ENCODE peak calls at places on chromosomes 12 and 14, in seven cellular contexts. N is cardiac fibroblast; F is endothelial cell; Z is astrocyte; K is heart right ventricle; X is OCI-LY7; Q is CD8-positive, alpha-beta T cell. P is an unnamed sample.

GRCh38 chr12:27277846-27278260 is 33.8 kb downstream of the STK38L start:
- DNase-seq in N (peak), K (peak), Q (no peak), Z (peak), F (no peak), X (no peak), P (no peak)

GRCh38 chr12:53937099-53937498 is 1.5 kb upstream of the HOXC13 start:
- DNase-seq in X (no peak), N (no peak), K (no peak), Q (no peak), F (no peak), Z (no peak), P (no peak)

GRCh38 chr12:65634061-65634460 is 190.2 kb upstream of the HMGA2 start:
- DNase-seq in Z (no peak), Q (no peak), F (no peak), X (no peak), K (no peak), N (no peak), P (no peak)

GRCh38 chr12:74322792-74323191 is 214.8 kb upstream of the ATXN7L3B start:
- DNase-seq in Q (no peak), F (no peak), Z (no peak), K (no peak), X (no peak), N (no peak), P (no peak)

GRCh38 chr12:32261638-32262037 is 137.7 kb upstream of the FGD4 start:
- DNase-seq in F (no peak), K (no peak), Z (no peak), Q (no peak), N (no peak), X (peak), P (no peak)

GRCh38 chr14:102363182-102363952 is 626 bp downstream of the TECPR2 start:
- DNase-seq in X (peak), K (peak), Q (peak), N (peak), Z (peak), F (no peak), P (peak)

GRCh38 chr12:38666425-38666824 is 239.0 kb downstream of the CPNE8 start:
- DNase-seq in N (no peak), K (no peak), F (no peak), Z (no peak), Q (no peak), X (no peak), P (no peak)

GRCh38 chr14:92572050-92572449 is 58.5 kb downstream of the RIN3 start:
- DNase-seq in F (no peak), Q (no peak), X (no peak), N (no peak), K (no peak), Z (no peak), P (no peak)

GRCh38 chr14:90714811-90715210 is 101.4 kb downstream of the TTC7B start:
- DNase-seq in K (no peak), F (no peak), Z (peak), Q (no peak), X (no peak), N (peak), P (no peak)

DNA sequence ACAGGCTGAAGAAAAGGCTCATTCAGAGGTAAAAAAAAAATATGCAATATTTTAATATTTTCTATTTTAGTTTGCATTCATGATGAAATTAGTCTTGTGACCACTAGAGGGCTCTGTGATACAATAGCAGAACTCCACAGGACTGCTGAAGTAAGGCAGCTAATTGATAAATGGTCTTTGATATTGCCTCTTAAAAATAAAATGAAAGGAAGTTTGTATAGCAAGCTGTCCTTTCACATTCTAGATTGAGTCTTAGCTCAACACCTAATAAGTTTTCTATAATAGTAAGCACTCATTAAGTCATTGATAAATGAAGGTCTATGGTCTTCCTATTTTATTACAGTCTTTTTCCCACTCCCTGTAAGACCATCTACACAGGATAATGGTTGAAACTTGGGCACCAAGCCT is 315.7 kb downstream of the NAV3 start:
- DNase-seq in F (no peak), Z (peak), X (peak), N (peak), Q (no peak), K (no peak), P (no peak)
- TF ChIP-seq CTCF in F (peak), Z (peak), X (peak), N (peak), Q (peak), K (peak), P (peak)

GRCh38 chr14:56715938-56716337 is 94.3 kb downstream of the OTX2 start:
- DNase-seq in Q (no peak), Z (no peak), F (no peak), K (no peak), X (no peak), N (no peak), P (no peak)
- TF ChIP-seq CTCF in Q (no peak), Z (no peak), F (no peak), K (no peak), X (no peak), N (no peak), P (no peak)

GRCh38 chr14:63730659-63731058 is 2.8 kb upstream of the SGPP1 start:
- DNase-seq in K (no peak), X (no peak), Z (no peak), Q (no peak), F (no peak), N (no peak), P (no peak)

GRCh38 chr14:63737582-63738006 is 9.7 kb upstream of the SGPP1 start:
- DNase-seq in X (no peak), F (no peak), N (no peak), K (no peak), Q (no peak), Z (peak), P (no peak)

DNA sequence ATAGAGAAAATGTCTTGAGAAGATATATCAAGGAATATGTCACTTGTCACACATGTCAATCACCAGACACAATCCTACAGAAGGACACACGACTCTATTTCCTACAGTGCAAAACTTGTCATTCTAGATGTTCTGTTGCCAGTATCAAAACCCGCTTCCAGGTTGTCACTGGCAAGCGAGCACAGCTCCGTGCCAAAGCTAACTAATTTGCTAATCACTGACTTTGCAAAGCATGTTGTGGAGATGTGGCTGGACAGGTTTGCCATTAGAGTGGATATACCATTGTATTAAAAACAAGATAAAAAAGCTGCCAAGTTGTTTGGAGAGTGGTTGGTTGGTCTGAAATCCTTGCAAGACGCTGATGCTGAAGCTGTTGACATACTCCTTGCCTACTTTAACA is 7.9 kb upstream of the SGPP1 start:
- DNase-seq in Z (no peak), F (no peak), K (no peak), Q (no peak), X (no peak), N (no peak), P (no peak)
- TF ChIP-seq CTCF in Z (no peak), F (no peak), K (no peak), Q (no peak), X (no peak), N (no peak), P (no peak)

GRCh38 chr14:58258156-58258555 is 13.5 kb downstream of the PSMA3 start:
- DNase-seq in K (no peak), N (no peak), Z (no peak), X (no peak), F (no peak), Q (no peak), P (no peak)
- TF ChIP-seq CTCF in K (no peak), N (no peak), Z (no peak), X (no peak), F (no peak), Q (no peak), P (no peak)

GRCh38 chr12:55663391-55663790 is 26.7 kb downstream of the OR10P1 start:
- DNase-seq in X (no peak), F (no peak), Q (no peak), N (no peak), K (no peak), Z (no peak), P (no peak)
- TF ChIP-seq CTCF in X (no peak), F (no peak), Q (no peak), N (no peak), K (no peak), Z (no peak), P (no peak)

GRCh38 chr12:50057000-50057841 is at the start of gene ASIC1:
- DNase-seq in F (peak), Z (peak), Q (peak), K (peak), N (peak), X (peak), P (no peak)
- TF ChIP-seq CTCF in F (no peak), Z (no peak), Q (no peak), K (no peak), N (no peak), X (no peak), P (no peak)